ENCODE peak calls at places on chromosomes 11 and 22, in six cellular contexts. One of them, this sample, is unnamed.

GRCh38 chr11:73308003-73308962 is at the start of gene ARHGEF17:
- DNase-seq in B cell: no peak
- DNase-seq in adipocyte: peak
- DNase-seq in fibroblast of lung: peak
- DNase-seq in GM19239: no peak
- DNase-seq in retinal pigment epithelial cell: no peak
- DNase-seq in this sample: peak

GRCh38 chr22:21443057-21443734 is 24.0 kb upstream of the TMEM191C start:
- DNase-seq in adipocyte: no peak
- DNase-seq in fibroblast of lung: no peak
- DNase-seq in GM19239: no peak
- DNase-seq in retinal pigment epithelial cell: no peak
- DNase-seq in B cell: no peak
- DNase-seq in this sample: no peak

GRCh38 chr11:114395776-114396175 is 4.5 kb downstream of the C11orf71 start:
- DNase-seq in B cell: no peak
- DNase-seq in retinal pigment epithelial cell: no peak
- DNase-seq in fibroblast of lung: no peak
- DNase-seq in adipocyte: no peak
- DNase-seq in GM19239: no peak
- DNase-seq in this sample: no peak

GRCh38 chr11:61297341-61297740 is 2.2 kb upstream of the VWCE start:
- DNase-seq in retinal pigment epithelial cell: no peak
- DNase-seq in adipocyte: peak
- DNase-seq in fibroblast of lung: no peak
- DNase-seq in B cell: no peak
- DNase-seq in GM19239: no peak
- DNase-seq in this sample: no peak

GRCh38 chr22:47139790-47140119 is 377.3 kb downstream of the TBC1D22A start:
- DNase-seq in B cell: no peak
- DNase-seq in fibroblast of lung: no peak
- DNase-seq in adipocyte: no peak
- DNase-seq in retinal pigment epithelial cell: peak
- DNase-seq in GM19239: no peak
- DNase-seq in this sample: no peak

GRCh38 chr22:26949193-26949592 is 291.8 kb downstream of the MIAT start:
- DNase-seq in retinal pigment epithelial cell: peak
- DNase-seq in adipocyte: peak
- DNase-seq in fibroblast of lung: peak
- DNase-seq in B cell: no peak
- DNase-seq in GM19239: no peak
- DNase-seq in this sample: no peak

GRCh38 chr22:22111267-22111751 is 128.7 kb upstream of the TOP3B start:
- DNase-seq in adipocyte: peak
- DNase-seq in GM19239: peak
- DNase-seq in retinal pigment epithelial cell: peak
- DNase-seq in fibroblast of lung: peak
- DNase-seq in B cell: peak
- DNase-seq in this sample: no peak

GRCh38 chr11:10590516-10590915 is 22.1 kb upstream of the LYVE1 start:
- DNase-seq in fibroblast of lung: peak
- DNase-seq in B cell: no peak
- DNase-seq in adipocyte: peak
- DNase-seq in retinal pigment epithelial cell: no peak
- DNase-seq in GM19239: no peak
- DNase-seq in this sample: no peak

GRCh38 chr11:72704028-72704782 is 30.0 kb upstream of the PDE2A start:
- DNase-seq in retinal pigment epithelial cell: no peak
- DNase-seq in adipocyte: peak
- DNase-seq in B cell: no peak
- DNase-seq in fibroblast of lung: no peak
- DNase-seq in GM19239: no peak
- DNase-seq in this sample: no peak

GRCh38 chr11:1567721-1568100 is 4.4 kb downstream of the DUSP8 start:
- DNase-seq in GM19239: no peak
- DNase-seq in adipocyte: no peak
- DNase-seq in retinal pigment epithelial cell: no peak
- DNase-seq in fibroblast of lung: no peak
- DNase-seq in B cell: no peak
- DNase-seq in this sample: peak

GRCh38 chr11:118791961-118792578 is 1.1 kb upstream of the DDX6 start:
- DNase-seq in retinal pigment epithelial cell: no peak
- DNase-seq in GM19239: no peak
- DNase-seq in fibroblast of lung: no peak
- DNase-seq in adipocyte: no peak
- DNase-seq in B cell: peak
- DNase-seq in this sample: peak

GRCh38 chr11:113880966-113881365 is 5.6 kb upstream of the USP28 start:
- DNase-seq in B cell: no peak
- DNase-seq in GM19239: no peak
- DNase-seq in retinal pigment epithelial cell: no peak
- DNase-seq in fibroblast of lung: no peak
- DNase-seq in adipocyte: no peak
- DNase-seq in this sample: no peak

GRCh38 chr11:15071556-15072255 is 1.7 kb upstream of the CALCB start:
- DNase-seq in GM19239: no peak
- DNase-seq in retinal pigment epithelial cell: no peak
- DNase-seq in adipocyte: no peak
- DNase-seq in B cell: no peak
- DNase-seq in fibroblast of lung: no peak
- DNase-seq in this sample: no peak

GRCh38 chr11:114815176-114815575 is 136.8 kb downstream of the NXPE2 start:
- DNase-seq in adipocyte: no peak
- DNase-seq in fibroblast of lung: no peak
- DNase-seq in retinal pigment epithelial cell: no peak
- DNase-seq in B cell: no peak
- DNase-seq in GM19239: no peak
- DNase-seq in this sample: no peak

GRCh38 chr11:131694526-131695424 is 324.4 kb downstream of the NTM start:
- DNase-seq in adipocyte: peak
- DNase-seq in GM19239: peak
- DNase-seq in retinal pigment epithelial cell: peak
- DNase-seq in B cell: no peak
- DNase-seq in fibroblast of lung: peak
- DNase-seq in this sample: peak

GRCh38 chr22:37404126-37404525 is 23.2 kb downstream of the ELFN2 start:
- DNase-seq in adipocyte: no peak
- DNase-seq in retinal pigment epithelial cell: no peak
- DNase-seq in fibroblast of lung: no peak
- DNase-seq in B cell: no peak
- DNase-seq in GM19239: no peak
- DNase-seq in this sample: no peak

GRCh38 chr11:47295385-47295784 is 25.5 kb downstream of the MADD start:
- DNase-seq in adipocyte: no peak
- DNase-seq in GM19239: no peak
- DNase-seq in retinal pigment epithelial cell: no peak
- DNase-seq in fibroblast of lung: no peak
- DNase-seq in B cell: no peak
- DNase-seq in this sample: no peak

GRCh38 chr11:30535818-30536217 is 50.3 kb downstream of the MPPED2 start:
- DNase-seq in adipocyte: no peak
- DNase-seq in fibroblast of lung: no peak
- DNase-seq in GM19239: no peak
- DNase-seq in retinal pigment epithelial cell: no peak
- DNase-seq in B cell: no peak
- DNase-seq in this sample: peak

GRCh38 chr11:70466154-70466553 is 67.8 kb downstream of the CTTN start:
- DNase-seq in adipocyte: no peak
- DNase-seq in B cell: no peak
- DNase-seq in fibroblast of lung: no peak
- DNase-seq in GM19239: no peak
- DNase-seq in retinal pigment epithelial cell: no peak
- DNase-seq in this sample: no peak

GRCh38 chr11:17067417-17067816 is 10.1 kb downstream of the RPS13 start:
- DNase-seq in retinal pigment epithelial cell: no peak
- DNase-seq in B cell: no peak
- DNase-seq in adipocyte: no peak
- DNase-seq in GM19239: no peak
- DNase-seq in fibroblast of lung: no peak
- DNase-seq in this sample: no peak

GRCh38 chr22:40199223-40199622 is 21.5 kb downstream of the TNRC6B start:
- DNase-seq in B cell: no peak
- DNase-seq in fibroblast of lung: no peak
- DNase-seq in GM19239: no peak
- DNase-seq in retinal pigment epithelial cell: no peak
- DNase-seq in adipocyte: no peak
- DNase-seq in this sample: no peak

GRCh38 chr11:46557684-46558151 is 36.1 kb downstream of the AMBRA1 start:
- DNase-seq in retinal pigment epithelial cell: no peak
- DNase-seq in B cell: no peak
- DNase-seq in GM19239: no peak
- DNase-seq in adipocyte: peak
- DNase-seq in fibroblast of lung: peak
- DNase-seq in this sample: no peak

GRCh38 chr11:106520146-106520912 is 442.9 kb downstream of the AASDHPPT start:
- DNase-seq in adipocyte: peak
- DNase-seq in retinal pigment epithelial cell: no peak
- DNase-seq in fibroblast of lung: no peak
- DNase-seq in GM19239: no peak
- DNase-seq in B cell: no peak
- DNase-seq in this sample: no peak

GRCh38 chr11:22974251-22974650 is 114.0 kb upstream of the CCDC179 start:
- DNase-seq in retinal pigment epithelial cell: no peak
- DNase-seq in fibroblast of lung: no peak
- DNase-seq in B cell: no peak
- DNase-seq in adipocyte: no peak
- DNase-seq in GM19239: no peak
- DNase-seq in this sample: no peak

GRCh38 chr11:8229299-8230177 is 34.1 kb downstream of the LMO1 start:
- DNase-seq in adipocyte: no peak
- DNase-seq in fibroblast of lung: peak
- DNase-seq in GM19239: no peak
- DNase-seq in B cell: no peak
- DNase-seq in retinal pigment epithelial cell: peak
- DNase-seq in this sample: peak

GRCh38 chr11:2777396-2777795 is 77.6 kb upstream of the KCNQ1OT1 start:
- DNase-seq in B cell: peak
- DNase-seq in adipocyte: peak
- DNase-seq in retinal pigment epithelial cell: no peak
- DNase-seq in fibroblast of lung: no peak
- DNase-seq in GM19239: no peak
- DNase-seq in this sample: no peak

GRCh38 chr22:22773427-22773826 is 114.2 kb upstream of the IGLL5 start:
- DNase-seq in fibroblast of lung: no peak
- DNase-seq in B cell: no peak
- DNase-seq in GM19239: no peak
- DNase-seq in adipocyte: no peak
- DNase-seq in retinal pigment epithelial cell: no peak
- DNase-seq in this sample: no peak

GRCh38 chr11:37811349-37811748 is 1213.3 kb upstream of the RAG2 start:
- DNase-seq in retinal pigment epithelial cell: no peak
- DNase-seq in B cell: no peak
- DNase-seq in fibroblast of lung: no peak
- DNase-seq in adipocyte: no peak
- DNase-seq in GM19239: no peak
- DNase-seq in this sample: no peak

GRCh38 chr11:42138454-42138853 is 679.0 kb upstream of the LRRC4C start:
- DNase-seq in retinal pigment epithelial cell: no peak
- DNase-seq in fibroblast of lung: no peak
- DNase-seq in B cell: no peak
- DNase-seq in GM19239: no peak
- DNase-seq in adipocyte: no peak
- DNase-seq in this sample: no peak

GRCh38 chr22:41648431-41648830 is 27.3 kb downstream of the XRCC6 start:
- DNase-seq in retinal pigment epithelial cell: no peak
- DNase-seq in GM19239: no peak
- DNase-seq in adipocyte: no peak
- DNase-seq in B cell: no peak
- DNase-seq in fibroblast of lung: no peak
- DNase-seq in this sample: no peak

GRCh38 chr11:63537293-63538101 is 889 bp downstream of the PLAAT4 start:
- DNase-seq in fibroblast of lung: peak
- DNase-seq in adipocyte: peak
- DNase-seq in B cell: no peak
- DNase-seq in GM19239: no peak
- DNase-seq in retinal pigment epithelial cell: no peak
- DNase-seq in this sample: no peak

GRCh38 chr11:75105462-75105925 is 8.8 kb upstream of the OR2AT4 start:
- DNase-seq in GM19239: no peak
- DNase-seq in fibroblast of lung: no peak
- DNase-seq in retinal pigment epithelial cell: no peak
- DNase-seq in B cell: no peak
- DNase-seq in adipocyte: no peak
- DNase-seq in this sample: no peak

GRCh38 chr22:37345863-37346514 is 63.7 kb downstream of the CYTH4 start:
- DNase-seq in B cell: no peak
- DNase-seq in fibroblast of lung: peak
- DNase-seq in GM19239: no peak
- DNase-seq in retinal pigment epithelial cell: no peak
- DNase-seq in adipocyte: peak
- DNase-seq in this sample: peak

GRCh38 chr22:31800065-31800464 is 46.2 kb downstream of the DEPDC5 start:
- DNase-seq in GM19239: no peak
- DNase-seq in B cell: no peak
- DNase-seq in retinal pigment epithelial cell: peak
- DNase-seq in adipocyte: no peak
- DNase-seq in fibroblast of lung: peak
- DNase-seq in this sample: no peak

GRCh38 chr11:114345575-114346222 is 49.5 kb downstream of the NNMT start:
- DNase-seq in GM19239: no peak
- DNase-seq in fibroblast of lung: no peak
- DNase-seq in B cell: no peak
- DNase-seq in adipocyte: no peak
- DNase-seq in retinal pigment epithelial cell: no peak
- DNase-seq in this sample: no peak

GRCh38 chr11:61120865-61121831 is 18.9 kb downstream of the CD5 start:
- DNase-seq in adipocyte: no peak
- DNase-seq in B cell: no peak
- DNase-seq in retinal pigment epithelial cell: peak
- DNase-seq in GM19239: no peak
- DNase-seq in fibroblast of lung: peak
- DNase-seq in this sample: peak

GRCh38 chr11:11335043-11335442 is 18.0 kb downstream of the CSNK2A3 start:
- DNase-seq in fibroblast of lung: no peak
- DNase-seq in B cell: no peak
- DNase-seq in adipocyte: no peak
- DNase-seq in retinal pigment epithelial cell: no peak
- DNase-seq in GM19239: no peak
- DNase-seq in this sample: no peak

GRCh38 chr11:3086671-3087150 is 29.5 kb upstream of the CARS1 start:
- DNase-seq in GM19239: no peak
- DNase-seq in retinal pigment epithelial cell: no peak
- DNase-seq in B cell: no peak
- DNase-seq in fibroblast of lung: no peak
- DNase-seq in adipocyte: no peak
- DNase-seq in this sample: no peak